ENCODE peak calls at places on chromosomes 12 and 14, in eight cellular contexts. T, E, G, N, A, Z, O and L are unnamed samples.

GRCh38 chr12:132171968-132172521 is 27.8 kb downstream of the NOC4L start:
- DNase-seq in T (no peak), G (no peak), Z (peak), O (no peak), A (no peak), N (no peak), E (no peak), L (no peak)

GRCh38 chr12:112165624-112166023 is 40.3 kb downstream of the TRAFD1 start:
- DNase-seq in E (no peak), A (no peak), T (no peak), G (no peak), Z (no peak), O (no peak), N (no peak), L (no peak)

GRCh38 chr14:70917633-70918032 is 10.4 kb downstream of the PCNX1 start:
- DNase-seq in A (no peak), O (no peak), G (no peak), N (no peak), E (no peak), T (no peak), Z (no peak), L (no peak)

GRCh38 chr12:47577213-47577612 is 128.6 kb downstream of the RPAP3 start:
- DNase-seq in O (no peak), T (no peak), G (no peak), Z (no peak), A (no peak), N (no peak), E (no peak), L (no peak)

GRCh38 chr12:108582981-108583770 is 14.7 kb downstream of the TMEM119 start:
- DNase-seq in Z (no peak), G (no peak), E (no peak), T (no peak), N (no peak), A (no peak), O (no peak), L (no peak)

GRCh38 chr14:89466939-89467338 is 49.9 kb upstream of the FOXN3 start:
- DNase-seq in G (no peak), O (no peak), Z (no peak), E (no peak), N (peak), A (no peak), T (no peak), L (no peak)

GRCh38 chr14:102848830-102849521 is 71.7 kb downstream of the TRAF3 start:
- DNase-seq in E (no peak), Z (no peak), O (no peak), N (no peak), T (no peak), G (no peak), A (peak), L (peak)

GRCh38 chr12:110079477-110080400 is 31.4 kb upstream of the C12orf76 start:
- DNase-seq in N (no peak), E (peak), A (peak), Z (no peak), O (no peak), T (peak), G (peak), L (no peak)

GRCh38 chr12:795305-795704 is 42.9 kb downstream of the WNK1 start:
- DNase-seq in G (no peak), E (peak), A (no peak), N (no peak), Z (no peak), O (no peak), T (no peak), L (no peak)

GRCh38 chr12:53190108-53190729 is 9.5 kb upstream of the CSAD start:
- DNase-seq in Z (no peak), T (peak), G (no peak), E (peak), N (no peak), O (no peak), A (peak), L (peak)

GRCh38 chr14:101823511-101824120 is 62.1 kb downstream of the PPP2R5C start:
- DNase-seq in Z (no peak), E (peak), T (no peak), A (peak), O (no peak), G (no peak), N (no peak), L (peak)

GRCh38 chr12:19085090-19085489 is 44.4 kb upstream of the PLEKHA5 start:
- DNase-seq in N (no peak), E (no peak), G (no peak), A (no peak), T (no peak), Z (no peak), O (no peak), L (no peak)

GRCh38 chr14:51787352-51787751 is 73.1 kb upstream of the GNG2 start:
- DNase-seq in E (no peak), N (no peak), O (no peak), G (no peak), A (no peak), T (no peak), Z (no peak), L (no peak)

GRCh38 chr12:102300824-102301461 is 103.3 kb upstream of the PMCH start:
- DNase-seq in Z (no peak), G (no peak), O (no peak), E (peak), A (no peak), T (peak), N (no peak), L (peak)

GRCh38 chr12:31406345-31406744 is 80.4 kb upstream of the SINHCAF start:
- DNase-seq in T (no peak), A (no peak), O (no peak), E (no peak), G (no peak), Z (no peak), N (no peak), L (no peak)

GRCh38 chr14:75450381-75451276 is 22.8 kb downstream of the JDP2 start:
- DNase-seq in T (no peak), A (peak), E (peak), O (no peak), Z (peak), G (peak), N (peak), L (peak)

GRCh38 chr12:76183459-76184186 is 99.1 kb upstream of the NAP1L1 start:
- DNase-seq in O (no peak), G (no peak), N (no peak), T (peak), Z (no peak), A (no peak), E (peak), L (peak)

GRCh38 chr12:53657041-53657440 is 18.8 kb downstream of the ATP5MC2 start:
- DNase-seq in G (no peak), N (no peak), E (no peak), O (no peak), A (no peak), Z (no peak), T (no peak), L (no peak)

GRCh38 chr14:72270341-72270740 is 338.1 kb downstream of the RGS6 start:
- DNase-seq in Z (no peak), A (no peak), O (no peak), E (no peak), N (no peak), G (no peak), T (no peak), L (no peak)

GRCh38 chr14:25055998-25056687 is 6.2 kb upstream of the STXBP6 start:
- DNase-seq in T (no peak), G (no peak), N (no peak), A (no peak), O (no peak), E (no peak), Z (no peak), L (no peak)

GRCh38 chr12:26121841-26122680 is 2.8 kb downstream of the BHLHE41 start:
- DNase-seq in A (no peak), E (peak), G (no peak), T (no peak), Z (peak), O (peak), N (no peak), L (peak)

GRCh38 chr12:82696543-82696942 is 9.8 kb downstream of the TMTC2 start:
- DNase-seq in G (no peak), T (no peak), N (no peak), A (no peak), O (no peak), E (no peak), Z (no peak), L (no peak)

GRCh38 chr14:71314717-71315116 is 407.5 kb downstream of the PCNX1 start:
- DNase-seq in G (no peak), A (no peak), O (no peak), N (no peak), E (no peak), T (no peak), Z (no peak), L (no peak)

GRCh38 chr12:45017916-45018315 is 33.0 kb downstream of the DBX2 start:
- DNase-seq in Z (no peak), G (no peak), A (no peak), T (no peak), N (no peak), O (no peak), E (no peak), L (no peak)

GRCh38 chr14:101065246-101065645 is 161.7 kb upstream of the RTL1 start:
- DNase-seq in N (peak), E (no peak), Z (peak), T (no peak), O (no peak), G (no peak), A (no peak), L (no peak)

GRCh38 chr12:47990351-47991105 is 13.7 kb downstream of the COL2A1 start:
- DNase-seq in Z (no peak), E (no peak), O (no peak), A (no peak), G (no peak), T (no peak), N (peak), L (no peak)

GRCh38 chr12:89454080-89454848 is 70.3 kb downstream of the GALNT4 start:
- DNase-seq in T (no peak), O (no peak), A (no peak), Z (no peak), G (no peak), N (no peak), E (peak), L (no peak)

GRCh38 chr12:94636462-94637085 is 13.8 kb downstream of the TMCC3 start:
- DNase-seq in T (no peak), N (no peak), O (no peak), Z (no peak), G (no peak), A (no peak), E (no peak), L (peak)

GRCh38 chr14:69612014-69612758 is 790 bp downstream of the SUSD6 start:
- DNase-seq in T (peak), A (no peak), O (no peak), E (peak), Z (peak), G (no peak), N (peak), L (peak)

GRCh38 chr12:89901906-89902648 is 193.4 kb upstream of the ATP2B1 start:
- DNase-seq in T (no peak), N (no peak), O (no peak), E (no peak), Z (no peak), A (no peak), G (no peak), L (no peak)

GRCh38 chr14:77302926-77303325 is 17.8 kb downstream of the POMT2 start:
- DNase-seq in E (peak), G (no peak), Z (no peak), T (peak), A (no peak), O (no peak), N (no peak), L (peak)

GRCh38 chr12:58509116-58509885 is 411.0 kb downstream of the LRIG3 start:
- DNase-seq in E (peak), O (no peak), G (no peak), A (no peak), N (no peak), Z (no peak), T (peak), L (no peak)

GRCh38 chr12:15164997-15165659 is 56.1 kb downstream of the RERG start:
- DNase-seq in O (no peak), G (no peak), Z (no peak), N (no peak), E (no peak), A (no peak), T (no peak), L (peak)

GRCh38 chr12:27015730-27016076 is 1.5 kb upstream of the TM7SF3 start:
- DNase-seq in E (peak), O (no peak), A (no peak), G (no peak), T (peak), N (no peak), Z (no peak), L (no peak)

GRCh38 chr14:93958567-93959238 is 17.7 kb downstream of the ASB2 start:
- DNase-seq in E (no peak), G (no peak), T (no peak), N (no peak), O (no peak), A (no peak), Z (no peak), L (no peak)

GRCh38 chr14:93961610-93962009 is 14.8 kb downstream of the ASB2 start:
- DNase-seq in Z (no peak), T (no peak), G (no peak), E (no peak), N (no peak), O (no peak), A (no peak), L (no peak)

GRCh38 chr14:93960774-93961438 is 15.5 kb downstream of the ASB2 start:
- DNase-seq in A (no peak), N (no peak), Z (no peak), O (no peak), E (no peak), T (no peak), G (no peak), L (no peak)

GRCh38 chr14:93959239-93960107 is 16.9 kb downstream of the ASB2 start:
- DNase-seq in N (no peak), T (peak), G (peak), E (peak), A (peak), Z (no peak), O (no peak), L (peak)

DNA sequence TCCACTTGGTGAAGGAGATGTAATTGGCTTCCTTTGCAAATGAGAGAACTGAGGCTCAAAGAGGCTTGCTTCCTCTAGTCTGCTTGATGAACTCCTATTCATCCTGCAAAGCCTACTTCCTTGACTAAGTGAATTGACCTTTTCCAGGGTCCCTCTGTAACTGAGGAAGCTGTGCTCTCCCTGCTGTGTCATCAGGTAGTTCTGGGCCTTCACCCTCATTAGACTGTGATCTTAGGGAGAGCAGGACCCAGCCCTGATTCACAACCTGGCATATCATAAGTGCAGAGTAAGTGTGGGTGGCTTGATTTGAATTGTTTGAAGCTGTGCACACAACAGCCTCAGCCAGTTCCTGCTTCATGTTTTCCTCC is 16.3 kb downstream of the ASB2 start:
- DNase-seq in Z (no peak), A (no peak), E (no peak), O (no peak), G (no peak), N (no peak), T (no peak), L (no peak)
- TF ChIP-seq POLR2A in Z (no peak), A (no peak), E (no peak), O (no peak), G (no peak), N (no peak), T (no peak), L (no peak)

DNA sequence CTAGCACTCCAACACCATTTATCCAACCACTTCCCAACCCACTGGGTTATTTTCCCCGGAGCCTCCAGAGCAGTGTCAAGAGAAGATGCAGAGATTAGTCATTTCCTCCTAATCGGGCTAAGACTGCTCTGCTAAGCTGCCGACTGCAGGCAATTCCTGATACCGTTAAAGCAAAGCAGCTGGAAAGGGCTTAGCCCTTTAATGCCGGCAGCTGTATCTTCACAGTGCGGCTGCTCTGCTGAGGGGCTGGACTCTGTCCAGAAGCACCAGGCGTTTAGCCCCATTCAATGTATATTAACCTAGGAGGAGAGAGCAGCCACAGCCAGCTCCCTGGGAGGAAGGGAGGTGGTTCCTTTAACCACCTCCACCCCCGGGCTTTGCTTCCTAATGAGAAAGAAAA is 11.1 kb downstream of the AQP6 start:
- DNase-seq in N (no peak), A (no peak), T (no peak), G (no peak), Z (no peak), O (no peak), E (peak), L (no peak)
- H3K27ac ChIP-seq in N (no peak), A (peak), T (no peak), G (no peak), Z (no peak), O (no peak), E (peak), L (no peak)

DNA sequence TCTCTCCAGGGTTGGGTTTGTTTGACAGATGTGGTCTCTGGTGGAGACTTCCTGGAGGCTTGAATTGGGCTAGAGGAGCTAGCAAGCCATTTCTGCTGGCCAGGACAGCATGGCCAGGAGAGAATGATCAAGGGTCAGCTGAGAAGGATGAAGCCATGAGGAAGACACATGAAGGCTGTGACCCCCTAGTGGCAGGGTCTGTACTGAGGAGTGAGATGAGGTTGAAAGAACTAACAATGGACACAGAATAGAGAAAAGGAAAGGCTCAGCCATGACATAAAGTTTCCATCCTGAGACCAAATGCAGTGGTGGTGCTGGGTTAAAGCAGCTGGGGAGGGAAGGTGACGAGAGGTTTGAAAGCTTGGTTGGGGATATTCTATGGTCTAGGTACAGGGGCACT is 89.9 kb downstream of the NT5DC3 start:
- DNase-seq in T (peak), A (no peak), Z (no peak), E (no peak), N (no peak), O (no peak), G (no peak), L (no peak)
- TF ChIP-seq CTCF in T (peak), A (no peak), Z (no peak), E (peak), N (no peak), O (no peak), G (no peak), L (no peak)

GRCh38 chr12:13196302-13196921 is at the start of gene EMP1:
- DNase-seq in E (peak), N (peak), A (peak), O (peak), G (peak), Z (peak), T (peak), L (peak)
- TF ChIP-seq POLR2A in E (peak), N (peak), A (no peak), O (peak), G (peak), Z (peak), T (no peak), L (peak)

GRCh38 chr14:44960146-44960545 is 1.6 kb downstream of the KLHL28 start:
- DNase-seq in O (no peak), Z (no peak), E (peak), G (no peak), A (no peak), N (no peak), T (no peak), L (no peak)
- H3K27ac ChIP-seq in O (peak), Z (no peak), E (no peak), G (peak), A (no peak), N (peak), T (peak), L (no peak)

GRCh38 chr12:79252358-79253075 is 387.9 kb downstream of the SYT1 start:
- DNase-seq in A (no peak), N (no peak), O (no peak), E (peak), Z (no peak), T (no peak), G (no peak), L (no peak)
- TF ChIP-seq CTCF in A (no peak), N (no peak), O (no peak), E (no peak), Z (no peak), T (no peak), G (no peak), L (no peak)

GRCh38 chr14:58026967-58027366 is 125.0 kb downstream of the ARMH4 start:
- DNase-seq in Z (no peak), T (no peak), E (no peak), N (no peak), G (no peak), O (no peak), A (no peak), L (no peak)

GRCh38 chr14:58027904-58028303 is 124.1 kb downstream of the ARMH4 start:
- DNase-seq in O (no peak), G (no peak), Z (no peak), E (no peak), T (no peak), A (no peak), N (no peak), L (no peak)

DNA sequence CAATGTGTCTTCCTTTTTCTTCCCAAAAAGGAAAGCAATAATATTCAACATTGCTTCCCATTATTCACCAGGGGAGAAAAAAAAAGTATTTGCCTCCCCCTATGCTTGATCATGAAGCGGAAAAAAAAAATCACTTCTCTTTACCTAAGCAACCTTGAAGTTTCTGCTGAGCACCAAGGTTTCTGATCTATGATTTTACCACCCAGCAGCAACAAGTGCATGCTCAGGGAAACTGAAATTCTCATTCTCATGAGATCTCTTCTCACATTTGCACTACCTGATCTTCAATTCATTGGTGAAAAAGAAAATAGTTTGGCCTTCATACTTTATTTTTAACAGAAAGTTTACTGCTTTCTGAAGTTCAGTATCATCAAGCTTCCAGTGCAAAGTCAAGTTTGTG is 125.8 kb downstream of the ARMH4 start:
- DNase-seq in N (no peak), O (no peak), Z (no peak), A (no peak), T (no peak), E (no peak), G (no peak), L (no peak)
- TF ChIP-seq POLR2A in N (no peak), O (no peak), Z (no peak), A (no peak), T (no peak), E (no peak), G (no peak), L (no peak)

GRCh38 chr14:98966465-98967162 is 305.4 kb downstream of the BCL11B start:
- DNase-seq in O (peak), N (no peak), G (peak), T (no peak), E (no peak), Z (no peak), A (no peak), L (no peak)
- H3K27ac ChIP-seq in O (no peak), N (no peak), G (no peak), T (no peak), E (no peak), Z (no peak), A (no peak), L (no peak)

GRCh38 chr14:32205984-32206383 is 2.9 kb upstream of the RNU6-8 start:
- DNase-seq in T (no peak), N (no peak), A (no peak), Z (no peak), G (no peak), E (no peak), O (no peak), L (no peak)
- TF ChIP-seq CTCF in T (no peak), N (no peak), A (no peak), Z (no peak), G (no peak), E (no peak), O (no peak), L (no peak)